ENCODE peak calls at places on chromosomes 7 and 10, in ten cellular contexts. P is NCI-H2171; J is stimulated activated CD8-positive, alpha-beta memory T cell treated with anti-CD3 and anti-CD28 coated beads, Interleukin-4, amount 100 ng/mL, for 48 hours; W is fibroblast of the conjunctiva; E is neural progenitor cell; Z is right lobe of liver; L is NCI-H1417; D is activated CD4-positive, alpha-beta T cell treated with anti-CD3 and anti-CD28 coated beads, Interleukin-2, amount 50 U/mL, for 1 hour; Q is activated CD4-positive, CD25-positive, alpha-beta regulatory T cell; F is prostate gland. C is an unnamed sample.
A peak's percentile ranks its signal among the peaks of the same experiment; 100 is the strongest.

GRCh38 chr10:93380043-93380565 is 102.0 kb downstream of the MYOF start:
- DNase-seq in P (no peak), J (no peak), W (no peak), E (no peak), Z (no peak), L (no peak), D (no peak), Q (no peak), F (no peak), C (no peak)

GRCh38 chr7:154676422-154677073 is 326.4 kb downstream of the PAXIP1 start:
- DNase-seq in P (no peak), J (no peak), W (no peak), E (no peak), Z (no peak), L (no peak), D (no peak), Q (no peak), F (no peak), C (no peak)

GRCh38 chr7:75534727-75535307 is 42.7 kb downstream of the SPDYE5 start:
- DNase-seq in P (no peak), J (no peak), W (no peak), E (no peak), Z (no peak), L (no peak), D (no peak), Q (no peak), F (no peak), C (peak; percentile 9)

GRCh38 chr10:90642136-90642535 is 215.7 kb downstream of the HTR7 start:
- DNase-seq in P (no peak), J (no peak), W (no peak), E (no peak), Z (no peak), L (no peak), D (no peak), Q (no peak), F (no peak), C (no peak)

GRCh38 chr7:131244259-131244852 is 83.3 kb upstream of the MKLN1 start:
- DNase-seq in P (no peak), J (no peak), W (peak; percentile 86), E (no peak), Z (no peak), L (no peak), D (no peak), Q (no peak), F (no peak), C (no peak)

GRCh38 chr10:127919418-127920191 is 12.7 kb downstream of the PTPRE start:
- DNase-seq in P (no peak), J (no peak), W (no peak), E (no peak), Z (no peak), L (no peak), D (no peak), Q (no peak), F (no peak), C (no peak)

GRCh38 chr10:100775346-100775745 is 30.0 kb downstream of the PAX2 start:
- DNase-seq in P (no peak), J (no peak), W (no peak), E (no peak), Z (no peak), L (no peak), D (no peak), Q (no peak), F (no peak), C (no peak)

GRCh38 chr10:77165445-77166316 is 471.9 kb downstream of the KCNMA1 start:
- DNase-seq in P (peak; percentile 18), J (peak; percentile 43), W (peak; percentile 50), E (peak; percentile 77), Z (no peak), L (peak; percentile 87), D (no peak), Q (no peak), F (peak; percentile 49), C (peak; percentile 50)

GRCh38 chr7:48042216-48042615 is 6.9 kb downstream of the C7orf57 start:
- DNase-seq in P (no peak), J (no peak), W (no peak), E (no peak), Z (no peak), L (no peak), D (no peak), Q (no peak), F (no peak), C (no peak)

GRCh38 chr7:46355331-46355730 is 434.3 kb upstream of the IGFBP3 start:
- DNase-seq in P (no peak), J (no peak), W (no peak), E (no peak), Z (no peak), L (no peak), D (no peak), Q (no peak), F (no peak), C (no peak)

GRCh38 chr10:73207883-73208282 is 39.2 kb downstream of the DNAJC9 start:
- DNase-seq in P (no peak), J (no peak), W (no peak), E (no peak), Z (no peak), L (no peak), D (no peak), Q (no peak), F (no peak), C (no peak)

GRCh38 chr7:148264933-148265557 is 325.5 kb upstream of the C7orf33 start:
- DNase-seq in P (peak; percentile 31), J (no peak), W (peak; percentile 16), E (peak; percentile 76), Z (no peak), L (peak; percentile 81), D (no peak), Q (no peak), F (no peak), C (peak; percentile 67)

GRCh38 chr10:19325581-19325980 is 277.0 kb downstream of the MALRD1 start:
- DNase-seq in P (no peak), J (no peak), W (no peak), E (no peak), Z (no peak), L (no peak), D (no peak), Q (no peak), F (no peak), C (no peak)

GRCh38 chr10:1069680-1070079 is 13.5 kb downstream of the WDR37 start:
- DNase-seq in P (no peak), J (no peak), W (no peak), E (no peak), Z (no peak), L (no peak), D (no peak), Q (no peak), F (no peak), C (no peak)

GRCh38 chr10:89090760-89091455 is 100.3 kb downstream of the FAS start:
- DNase-seq in P (no peak), J (no peak), W (peak; percentile 27), E (no peak), Z (no peak), L (no peak), D (no peak), Q (no peak), F (no peak), C (no peak)

GRCh38 chr7:140269004-140269638 is 92.3 kb upstream of the KDM7A start:
- DNase-seq in P (no peak), J (no peak), W (no peak), E (no peak), Z (no peak), L (no peak), D (no peak), Q (no peak), F (no peak), C (no peak)

GRCh38 chr7:100893910-100894763 is 1.6 kb downstream of the ACHE start:
- DNase-seq in P (no peak), J (no peak), W (no peak), E (peak; percentile 51), Z (no peak), L (no peak), D (no peak), Q (no peak), F (no peak), C (no peak)

GRCh38 chr10:123289432-123289831 is 135.2 kb downstream of the BUB3 start:
- DNase-seq in P (no peak), J (no peak), W (no peak), E (no peak), Z (no peak), L (no peak), D (no peak), Q (no peak), F (no peak), C (no peak)

GRCh38 chr7:33821970-33822369 is 83.4 kb upstream of the BMPER start:
- DNase-seq in P (no peak), J (no peak), W (no peak), E (peak; percentile 28), Z (no peak), L (no peak), D (no peak), Q (no peak), F (no peak), C (no peak)

GRCh38 chr10:1404953-1405260 is 332.4 kb downstream of the ADARB2 start:
- DNase-seq in P (no peak), J (no peak), W (no peak), E (no peak), Z (no peak), L (no peak), D (no peak), Q (no peak), F (no peak), C (no peak)

GRCh38 chr10:69846252-69847000 is 44.7 kb downstream of the COL13A1 start:
- DNase-seq in P (peak; percentile 12), J (no peak), W (no peak), E (peak; percentile 40), Z (no peak), L (peak; percentile 12), D (no peak), Q (no peak), F (no peak), C (peak; percentile 17)

GRCh38 chr7:142585425-142585824 is 163.8 kb upstream of the PRSS1 start:
- DNase-seq in P (no peak), J (no peak), W (no peak), E (no peak), Z (no peak), L (no peak), D (no peak), Q (no peak), F (no peak), C (no peak)

GRCh38 chr7:140242057-140243031 is 65.6 kb upstream of the KDM7A start:
- DNase-seq in P (peak; percentile 50), J (no peak), W (no peak), E (no peak), Z (peak; percentile 30), L (peak; percentile 58), D (no peak), Q (no peak), F (no peak), C (no peak)

GRCh38 chr10:100652406-100653130 is 92.8 kb upstream of the PAX2 start:
- DNase-seq in P (no peak), J (no peak), W (no peak), E (no peak), Z (no peak), L (no peak), D (no peak), Q (no peak), F (no peak), C (no peak)

GRCh38 chr7:2979276-2979675 is 64.4 kb downstream of the CARD11 start:
- DNase-seq in P (no peak), J (no peak), W (no peak), E (no peak), Z (no peak), L (no peak), D (no peak), Q (no peak), F (no peak), C (no peak)

GRCh38 chr10:46286991-46287693 is at the start of gene ANTXRL:
- DNase-seq in P (no peak), J (no peak), W (no peak), E (no peak), Z (no peak), L (no peak), D (no peak), Q (no peak), F (no peak), C (no peak)

GRCh38 chr7:50783304-50783703 is 608 bp upstream of the GRB10 start:
- DNase-seq in P (no peak), J (no peak), W (no peak), E (no peak), Z (no peak), L (peak; percentile 48), D (no peak), Q (no peak), F (no peak), C (no peak)

GRCh38 chr7:69036301-69036700 is 562.0 kb upstream of the AUTS2 start:
- DNase-seq in P (no peak), J (no peak), W (no peak), E (no peak), Z (no peak), L (no peak), D (no peak), Q (no peak), F (no peak), C (no peak)

C was measured in NCI-H524.